ENCODE peak calls at places on chromosome 12, in six cellular contexts. U, V, D, T, B and F are unnamed samples.

GRCh38 chr12:94690199-94690695 is 39.9 kb upstream of the TMCC3 start:
- DNase-seq in U (no peak), V (no peak), D (no peak), T (no peak), B (no peak), F (no peak)

GRCh38 chr12:124916370-124917134 is 2.1 kb upstream of the UBC start:
- DNase-seq in U (no peak), V (peak), D (no peak), T (no peak), B (peak), F (no peak)

GRCh38 chr12:124675881-124676688 is 108.7 kb upstream of the NCOR2 start:
- DNase-seq in U (no peak), V (no peak), D (no peak), T (no peak), B (no peak), F (no peak)

GRCh38 chr12:31366104-31366621 is 40.2 kb upstream of the SINHCAF start:
- DNase-seq in U (no peak), V (no peak), D (no peak), T (no peak), B (no peak), F (no peak)

GRCh38 chr12:104568881-104569280 is 112.1 kb downstream of the CHST11 start:
- DNase-seq in U (no peak), V (no peak), D (no peak), T (no peak), B (no peak), F (no peak)

GRCh38 chr12:12441051-12441807 is 84.4 kb downstream of the BORCS5 start:
- DNase-seq in U (no peak), V (no peak), D (no peak), T (peak), B (no peak), F (no peak)

GRCh38 chr12:84994436-84994835 is 41.6 kb downstream of the TSPAN19 start:
- DNase-seq in U (no peak), V (no peak), D (no peak), T (peak), B (no peak), F (no peak)

GRCh38 chr12:98572010-98572409 is 21.5 kb upstream of the SLC25A3 start:
- DNase-seq in U (no peak), V (no peak), D (no peak), T (no peak), B (no peak), F (no peak)

GRCh38 chr12:71719647-71720370 is 33.9 kb downstream of the TMEM19 start:
- DNase-seq in U (no peak), V (no peak), D (no peak), T (no peak), B (no peak), F (no peak)

GRCh38 chr12:70774055-70774454 is 136.8 kb upstream of the PTPRB start:
- DNase-seq in U (no peak), V (no peak), D (no peak), T (peak), B (no peak), F (no peak)

GRCh38 chr12:76713130-76713529 is 50.8 kb upstream of the ZDHHC17 start:
- DNase-seq in U (no peak), V (peak), D (no peak), T (no peak), B (no peak), F (no peak)